ENCODE peak calls at places on chromosome 22, in five cellular contexts. T is sigmoid colon, W is HCT116, M is breast epithelium, L is endothelial cell of umbilical vein. I is an unnamed sample.

GRCh38 chr22:17867160-17867785 is 93.0 kb upstream of the BID start:
- DNase-seq in L (no peak), T (peak; percentile 84), M (no peak), W (no peak), I (no peak)

GRCh38 chr22:47126344-47126811 is 363.9 kb downstream of the TBC1D22A start:
- DNase-seq in L (no peak), M (no peak), W (no peak), T (no peak), I (no peak)

GRCh38 chr22:37634505-37635002 is 4.9 kb upstream of the SH3BP1 start:
- DNase-seq in M (no peak), W (no peak), T (no peak), L (no peak), I (no peak)

GRCh38 chr22:45855961-45856360 is 121.0 kb downstream of the WNT7B start:
- DNase-seq in M (no peak), T (no peak), L (no peak), W (no peak), I (no peak)

GRCh38 chr22:49811014-49811791 is 16.5 kb downstream of the BRD1 start:
- DNase-seq in L (no peak), M (no peak), W (no peak), T (peak; percentile 53), I (no peak)

GRCh38 chr22:46275455-46276129 is 7.8 kb downstream of the TTC38 start:
- DNase-seq in M (no peak), T (no peak), W (no peak), L (no peak), I (no peak)

GRCh38 chr22:20312396-20313191 is 7.3 kb downstream of the DGCR6L start:
- DNase-seq in T (peak; percentile 41), M (peak; percentile 31), W (no peak), L (no peak), I (peak; percentile 9)

GRCh38 chr22:46931881-46932280 is 169.4 kb downstream of the TBC1D22A start:
- DNase-seq in T (no peak), M (no peak), L (no peak), W (no peak), I (no peak)

GRCh38 chr22:37121887-37122591 is 12.5 kb upstream of the TMPRSS6 start:
- DNase-seq in M (no peak), W (no peak), T (no peak), L (peak; percentile 46), I (peak; percentile 32)

GRCh38 chr22:27880778-27881394 is 38.2 kb downstream of the PITPNB start:
- DNase-seq in M (no peak), L (peak; percentile 85), T (no peak), W (peak; percentile 47), I (no peak)

GRCh38 chr22:46569055-46569847 is 31.8 kb upstream of the CELSR1 start:
- DNase-seq in M (no peak), L (no peak), T (peak; percentile 52), W (no peak), I (no peak)

GRCh38 chr22:36160499-36160942 is at the start of gene APOL3:
- DNase-seq in L (peak; percentile 85), T (peak; percentile 90), M (no peak), W (no peak), I (peak; percentile 74)

GRCh38 chr22:41429232-41429945 is 17.2 kb downstream of the TOB2 start:
- DNase-seq in L (no peak), M (no peak), T (no peak), W (no peak), I (no peak)

GRCh38 chr22:41117127-41117965 is 25.0 kb downstream of the EP300 start:
- DNase-seq in M (no peak), L (no peak), W (no peak), T (no peak), I (no peak)

GRCh38 chr22:46985507-46985882 is 223.0 kb downstream of the TBC1D22A start:
- DNase-seq in W (no peak), L (no peak), T (no peak), M (no peak), I (no peak)

GRCh38 chr22:46376908-46377565 is 41.5 kb downstream of the TRMU start:
- DNase-seq in L (no peak), T (no peak), M (no peak), W (no peak), I (no peak)

GRCh38 chr22:16777284-16777924 is 47.8 kb downstream of the XKR3 start:
- DNase-seq in M (no peak), W (no peak), L (no peak), T (no peak), I (no peak)

GRCh38 chr22:34111210-34111824 is 191.0 kb upstream of the LARGE1 start:
- DNase-seq in W (no peak), L (no peak), M (no peak), T (peak; percentile 64), I (peak; percentile 33)

GRCh38 chr22:37967637-37968451 is 14.3 kb downstream of the POLR2F start:
- DNase-seq in M (no peak), T (no peak), W (no peak), L (no peak), I (no peak)

GRCh38 chr22:41826430-41827383 is 6.2 kb upstream of the SREBF2 start:
- DNase-seq in M (no peak), T (no peak), L (no peak), W (no peak), I (no peak)

GRCh38 chr22:47612136-47612910 is 849.9 kb downstream of the TBC1D22A start:
- DNase-seq in T (no peak), L (no peak), W (no peak), M (no peak), I (no peak)

GRCh38 chr22:45212306-45212709 is 28.4 kb downstream of the KIAA0930 start:
- DNase-seq in T (peak; percentile 94), W (no peak), L (peak; percentile 89), M (peak; percentile 64), I (peak; percentile 38)

GRCh38 chr22:48086246-48086645 is 1323.8 kb downstream of the TBC1D22A start:
- DNase-seq in T (no peak), M (no peak), L (no peak), W (no peak), I (no peak)

GRCh38 chr22:35995772-35996171 is 32.9 kb downstream of the RBFOX2 start:
- DNase-seq in M (no peak), L (peak; percentile 70), T (peak; percentile 95), W (no peak), I (peak; percentile 50)

GRCh38 chr22:46969961-46970360 is 207.5 kb downstream of the TBC1D22A start:
- DNase-seq in M (no peak), W (no peak), L (no peak), T (peak; percentile 45), I (no peak)

GRCh38 chr22:41548830-41549211 is 4.6 kb upstream of the POLR3H start:
- DNase-seq in T (no peak), M (no peak), L (no peak), W (no peak), I (no peak)

GRCh38 chr22:37270928-37271650 is 11.2 kb upstream of the CYTH4 start:
- DNase-seq in T (no peak), L (peak; percentile 27), M (no peak), W (no peak), I (no peak)

GRCh38 chr22:49599039-49599438 is 228.6 kb downstream of the BRD1 start:
- DNase-seq in W (no peak), L (no peak), M (no peak), T (peak; percentile 57), I (no peak)

GRCh38 chr22:49023161-49023878 is 804.4 kb downstream of the BRD1 start:
- DNase-seq in T (peak; percentile 52), M (peak; percentile 40), L (no peak), W (no peak), I (no peak)

GRCh38 chr22:35446365-35446764 is 46.4 kb downstream of the MCM5 start:
- DNase-seq in M (no peak), W (no peak), L (peak; percentile 50), T (peak; percentile 91), I (no peak)

GRCh38 chr22:24592144-24592845 is 578 bp downstream of the LRRC75B start:
- DNase-seq in L (peak; percentile 8), T (no peak), M (no peak), W (no peak), I (no peak)

GRCh38 chr22:40418366-40419201 is 48.2 kb downstream of the SGSM3 start:
- DNase-seq in L (no peak), M (peak; percentile 48), W (no peak), T (peak; percentile 86), I (no peak)

GRCh38 chr22:24806663-24807001 is 621 bp downstream of the SGSM1 start:
- DNase-seq in T (no peak), W (no peak), L (no peak), M (no peak), I (no peak)

GRCh38 chr22:22157500-22157822 is 87.1 kb upstream of the VPREB1 start:
- DNase-seq in W (no peak), T (no peak), L (no peak), M (no peak), I (no peak)
- H3K27me3 ChIP-seq in W (peaks cover under 1% of the 10 kb centered on the region), T (no peaks in the 10 kb centered on the region), L (peaks cover 17% of the 10 kb centered on the region), M (no peaks in the 10 kb centered on the region), I (no peaks in the 10 kb centered on the region)

GRCh38 chr22:43183496-43184263 is 3.3 kb downstream of the TTLL12 start:
- DNase-seq in M (no peak), L (peak; percentile 72), T (no peak), W (no peak), I (no peak)
- TF ChIP-seq POLR2AphosphoS5 in M (no peak), L (no peak), T (no peak), W (no peak), I (no peak)

DNA sequence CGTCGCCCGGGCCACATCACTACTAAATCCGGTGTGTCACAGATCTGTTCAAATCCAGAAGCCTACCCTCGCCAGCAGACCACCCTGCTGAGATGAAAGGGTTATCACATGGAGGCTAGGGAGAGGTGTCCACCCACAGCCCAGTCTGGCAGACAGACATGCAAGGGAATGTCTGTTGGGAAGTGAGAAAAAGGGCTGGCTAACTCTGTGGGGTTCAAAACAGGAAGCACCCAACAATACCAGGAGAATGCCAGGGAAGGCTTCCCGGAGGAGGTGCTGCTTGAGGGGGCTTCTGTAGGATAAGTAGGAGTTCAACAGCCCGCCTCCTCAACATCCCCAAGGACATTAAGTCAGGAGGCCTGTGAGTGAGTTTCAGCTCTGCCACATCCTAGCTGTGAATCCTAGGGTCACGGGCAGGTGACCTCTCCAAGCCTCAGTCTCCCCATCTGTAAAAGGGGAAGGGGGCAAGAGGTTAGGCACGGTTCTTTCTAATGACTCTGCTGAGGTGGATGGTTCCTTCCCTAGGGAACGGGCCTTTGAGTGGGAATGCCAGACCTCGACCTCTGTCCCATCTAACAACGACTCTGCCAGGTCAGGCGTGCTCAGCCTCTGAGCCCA is 1.1 kb downstream of the TPST2 start:
- DNase-seq in W (no peak), T (no peak), L (no peak), M (no peak), I (no peak)
- TF ChIP-seq POLR2A in W (no peak), T (no peak), L (no peak), M (no peak), I (no peak)

DNA sequence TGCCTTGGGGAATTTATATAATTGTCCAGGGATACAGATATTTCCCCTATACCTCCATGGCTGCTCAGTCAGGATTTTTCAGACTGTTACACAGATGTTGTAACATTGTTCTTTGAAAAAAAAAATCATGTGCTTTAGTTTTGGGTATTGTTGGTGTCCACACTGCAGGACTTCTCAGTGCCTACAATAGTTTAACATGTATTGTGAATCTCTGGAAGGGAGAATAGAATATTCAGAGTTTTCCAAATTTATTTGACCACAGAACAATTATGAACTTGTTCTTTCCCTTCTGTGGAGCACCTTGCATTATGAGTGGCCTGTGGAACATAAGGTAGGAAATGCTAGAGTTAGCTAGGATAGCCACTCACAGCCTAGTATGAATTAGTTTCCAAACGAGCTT is 14.5 kb downstream of the CRYBA4 start:
- DNase-seq in W (no peak), T (no peak), M (no peak), L (no peak), I (no peak)
- H3K27me3 ChIP-seq in W (peaks cover 4% of the 10 kb centered on the region), T (no peaks in the 10 kb centered on the region), M (peaks cover 10% of the 10 kb centered on the region), L (no peaks in the 10 kb centered on the region), I (peaks cover 52% of the 10 kb centered on the region)

GRCh38 chr22:32625985-32626384 is 151.4 kb downstream of the FBXO7 start:
- DNase-seq in T (no peak), M (no peak), W (no peak), L (no peak), I (no peak)
- TF ChIP-seq POLR2AphosphoS5 in T (no peak), M (no peak), W (no peak), L (no peak), I (no peak)